ENCODE peak calls at places on chromosomes 12 and 14, in six cellular contexts. T is activated CD8-positive, alpha-beta memory T cell treated with anti-CD3 and anti-CD28 coated beads, Interleukin-2, amount 50 U/mL, for 4 hours; S is D721Med; J is AG20443; U is posterior cingulate gyrus; Q is stimulated activated CD4-positive, alpha-beta T cell treated with anti-CD3 and anti-CD28 coated beads, Interleukin-4, amount 100 ng/mL, for 1 hour. V is an unnamed sample.

GRCh38 chr12:52874573-52875435 is 26.0 kb upstream of the KRT78 start:
- DNase-seq in T (no peak), S (no peak), J (no peak), U (no peak), Q (no peak), V (no peak)

GRCh38 chr12:48078901-48079300 is 27.0 kb downstream of the SENP1 start:
- DNase-seq in T (no peak), S (no peak), J (peak), U (no peak), Q (no peak), V (no peak)

GRCh38 chr12:110281549-110282342 is 699 bp downstream of the ATP2A2 start:
- DNase-seq in T (peak), S (no peak), J (peak), U (peak), Q (peak), V (no peak)

GRCh38 chr12:117377758-117378157 is 16.3 kb upstream of the NOS1 start:
- DNase-seq in T (no peak), S (no peak), J (no peak), U (no peak), Q (no peak), V (no peak)

GRCh38 chr14:105192866-105193731 is 12.0 kb upstream of the NUDT14 start:
- DNase-seq in T (peak), S (no peak), J (peak), U (no peak), Q (peak), V (no peak)

GRCh38 chr12:122094261-122094734 is 15.7 kb downstream of the MLXIP start:
- DNase-seq in T (no peak), S (no peak), J (no peak), U (no peak), Q (no peak), V (no peak)

GRCh38 chr14:105487449-105487985 is 831 bp downstream of the CRIP1 start:
- DNase-seq in T (peak), S (no peak), J (no peak), U (no peak), Q (peak), V (no peak)

GRCh38 chr12:117100851-117101673 is 1.8 kb upstream of the TESC start:
- DNase-seq in T (no peak), S (no peak), J (no peak), U (no peak), Q (no peak), V (no peak)

GRCh38 chr12:81450920-81451739 is 308.0 kb downstream of the PPFIA2 start:
- DNase-seq in T (no peak), S (peak), J (peak), U (peak), Q (no peak), V (no peak)

GRCh38 chr14:50839048-50839447 is 8.1 kb upstream of the NIN start:
- DNase-seq in T (no peak), S (no peak), J (no peak), U (no peak), Q (no peak), V (no peak)

GRCh38 chr14:92473947-92474535 is 39.5 kb upstream of the RIN3 start:
- DNase-seq in T (no peak), S (no peak), J (no peak), U (no peak), Q (no peak), V (no peak)

GRCh38 chr12:102172436-102172835 is 25.2 kb downstream of the PMCH start:
- DNase-seq in T (no peak), S (no peak), J (peak), U (no peak), Q (no peak), V (no peak)